ENCODE peak calls at places on chromosomes 16 and 17, in six cellular contexts. W is ovary; Q is CD8-positive, alpha-beta T cell; V is kidney; X is body of pancreas; L is uterus. R is an unnamed sample. For H3K4me1, the result is how much of the 10 kb centered on the place peaks cover.

GRCh38 chr16:23316634-23317265 is 14.6 kb downstream of the SCNN1B start:
- DNase-seq in Q (no peak), W (no peak), L (no peak), V (no peak), X (no peak), R (no peak)

GRCh38 chr17:68456529-68457167 is 648 bp downstream of the WIPI1 start:
- DNase-seq in W (peak), X (peak), V (peak), L (peak), Q (no peak), R (peak)

GRCh38 chr16:12025472-12025871 is 48.9 kb downstream of the SNX29 start:
- DNase-seq in V (no peak), Q (no peak), X (no peak), W (no peak), L (no peak), R (no peak)

GRCh38 chr17:64085650-64086005 is 44.3 kb downstream of the ERN1 start:
- DNase-seq in L (no peak), Q (no peak), X (no peak), W (no peak), V (no peak), R (no peak)

GRCh38 chr17:19411641-19412040 is 609 bp downstream of the RNF112 start:
- DNase-seq in W (no peak), X (no peak), L (no peak), Q (no peak), V (no peak), R (no peak)

GRCh38 chr17:50909765-50910661 is 43.9 kb upstream of the TOB1 start:
- DNase-seq in X (peak), V (no peak), W (no peak), L (no peak), Q (peak), R (no peak)

GRCh38 chr16:70750893-70751467 is 50.0 kb downstream of the VAC14 start:
- DNase-seq in X (peak), Q (no peak), V (peak), L (peak), W (peak), R (peak)

GRCh38 chr16:83631006-83631405 is 176.8 kb upstream of the HSBP1 start:
- DNase-seq in X (no peak), W (no peak), L (no peak), V (no peak), Q (no peak), R (no peak)

GRCh38 chr17:13127921-13128582 is 110.2 kb upstream of the ELAC2 start:
- DNase-seq in X (no peak), L (no peak), V (no peak), Q (no peak), W (no peak), R (no peak)

GRCh38 chr16:53372942-53373871 is 61.1 kb upstream of the RBL2 start:
- DNase-seq in V (peak), Q (peak), X (peak), L (no peak), W (no peak), R (no peak)

GRCh38 chr17:18070861-18071340 is 16.8 kb upstream of the DRG2 start:
- DNase-seq in L (no peak), Q (no peak), W (no peak), X (no peak), V (no peak), R (peak)

GRCh38 chr17:32150358-32150757 is 8.1 kb downstream of the RHOT1 start:
- DNase-seq in Q (no peak), L (no peak), X (no peak), V (no peak), W (no peak), R (no peak)

GRCh38 chr16:56350491-56351405 is 74.6 kb downstream of the AMFR start:
- DNase-seq in W (no peak), Q (no peak), X (no peak), L (no peak), V (peak), R (no peak)

GRCh38 chr17:38844261-38844757 is 9.2 kb downstream of the RPL23 start:
- DNase-seq in W (no peak), X (peak), Q (no peak), V (no peak), L (no peak), R (no peak)

GRCh38 chr16:86363057-86363490 is 147.3 kb upstream of the FOXF1 start:
- DNase-seq in W (no peak), X (no peak), Q (no peak), V (no peak), L (no peak), R (peak)

GRCh38 chr17:50359005-50359699 is 13.2 kb downstream of the XYLT2 start:
- DNase-seq in Q (peak), L (no peak), X (peak), V (no peak), W (no peak), R (no peak)

GRCh38 chr17:61415374-61416210 is 15.9 kb downstream of the TBX2 start:
- DNase-seq in L (no peak), X (no peak), V (no peak), Q (no peak), W (no peak), R (peak)

GRCh38 chr17:14033166-14033565 is 36.1 kb upstream of the COX10 start:
- DNase-seq in W (no peak), L (no peak), Q (no peak), V (no peak), X (peak), R (no peak)

GRCh38 chr16:15919331-15919730 is 30.1 kb upstream of the ABCC1 start:
- DNase-seq in W (no peak), Q (no peak), L (no peak), X (no peak), V (no peak), R (no peak)

GRCh38 chr17:8123695-8124349 is at the start of gene HES7:
- DNase-seq in L (peak), Q (no peak), X (no peak), V (peak), W (peak), R (no peak)

GRCh38 chr16:47375423-47375822 is 85.4 kb downstream of the ITFG1 start:
- DNase-seq in Q (no peak), W (no peak), V (no peak), X (no peak), L (no peak), R (no peak)

GRCh38 chr17:64092111-64092510 is 37.8 kb downstream of the ERN1 start:
- DNase-seq in Q (no peak), X (peak), V (no peak), W (no peak), L (no peak), R (no peak)

GRCh38 chr17:17303847-17304490 is 796 bp downstream of the NT5M start:
- DNase-seq in X (no peak), V (no peak), Q (no peak), L (peak), W (no peak), R (no peak)

GRCh38 chr17:58306131-58306951 is 22.3 kb downstream of the TSPOAP1 start:
- DNase-seq in L (no peak), X (no peak), Q (no peak), V (peak), W (no peak), R (no peak)

GRCh38 chr16:13426279-13426678 is 493.7 kb upstream of the ERCC4 start:
- DNase-seq in V (no peak), W (no peak), L (no peak), Q (no peak), X (no peak), R (no peak)

GRCh38 chr17:64148699-64149098 is 18.8 kb upstream of the ERN1 start:
- DNase-seq in V (no peak), X (peak), L (no peak), Q (no peak), W (no peak), R (no peak)

GRCh38 chr16:22023505-22023904 is 15.6 kb downstream of the MOSMO start:
- DNase-seq in W (no peak), L (no peak), Q (no peak), V (no peak), X (no peak), R (no peak)

GRCh38 chr17:76004750-76005262 is 4.2 kb downstream of the CDK3 start:
- DNase-seq in X (no peak), L (no peak), V (no peak), Q (no peak), W (no peak), R (no peak)

GRCh38 chr17:81980752-81981239 is 3.4 kb downstream of the ASPSCR1 start:
- DNase-seq in X (no peak), L (no peak), V (no peak), W (no peak), Q (no peak), R (no peak)

GRCh38 chr16:11583889-11584565 is 2.7 kb downstream of the LITAF start:
- DNase-seq in V (no peak), L (no peak), Q (no peak), W (no peak), X (peak), R (no peak)

GRCh38 chr17:68775338-68775737 is 174.2 kb upstream of the FAM20A start:
- DNase-seq in V (no peak), Q (no peak), X (no peak), L (no peak), W (no peak), R (peak)

GRCh38 chr17:6470751-6471521 is 26.7 kb downstream of the PIMREG start:
- DNase-seq in Q (no peak), W (peak), X (no peak), L (no peak), V (peak), R (no peak)

GRCh38 chr17:39916918-39917317 is 1.5 kb downstream of the GSDMB start:
- DNase-seq in W (no peak), Q (no peak), V (no peak), X (no peak), L (no peak), R (peak)

GRCh38 chr16:25020112-25020591 is 5.0 kb upstream of the ARHGAP17 start:
- DNase-seq in X (no peak), W (no peak), Q (no peak), V (no peak), L (no peak), R (no peak)

GRCh38 chr16:85321856-85322271 is 209.6 kb upstream of the CIBAR2 start:
- DNase-seq in L (peak), V (peak), Q (no peak), W (peak), X (peak), R (peak)

GRCh38 chr17:45311406-45311761 is 5.4 kb downstream of the MAP3K14 start:
- DNase-seq in V (no peak), Q (no peak), W (no peak), X (no peak), L (no peak), R (no peak)

GRCh38 chr17:45311762-45312476 is 4.9 kb downstream of the MAP3K14 start:
- DNase-seq in L (peak), X (peak), W (no peak), V (peak), Q (peak), R (peak)

GRCh38 chr17:45309400-45309799 is 7.4 kb downstream of the MAP3K14 start:
- DNase-seq in W (no peak), Q (no peak), V (no peak), L (no peak), X (no peak), R (no peak)

GRCh38 chr17:45308840-45309239 is 8.0 kb downstream of the MAP3K14 start:
- DNase-seq in L (no peak), Q (no peak), V (no peak), X (no peak), W (no peak), R (no peak)

GRCh38 chr17:45310380-45311324 is 6.2 kb downstream of the MAP3K14 start:
- DNase-seq in X (peak), L (no peak), W (no peak), Q (no peak), V (no peak), R (peak)
- H3K4me1 ChIP-seq in X (half or more), L (under half), W (under half), Q (half or more), V (half or more), R (under half)

GRCh38 chr16:20743591-20743990 is 2.0 kb upstream of the THUMPD1 start:
- DNase-seq in V (no peak), X (no peak), Q (no peak), L (no peak), W (no peak), R (no peak)

GRCh38 chr16:20741555-20742285 is at the start of gene THUMPD1:
- DNase-seq in W (peak), Q (peak), X (peak), L (peak), V (peak), R (peak)

GRCh38 chr16:20740901-20741491 is 622 bp downstream of the THUMPD1 start:
- DNase-seq in V (peak), Q (peak), X (peak), W (peak), L (peak), R (peak)

GRCh38 chr16:20744922-20745440 is 3.4 kb upstream of the THUMPD1 start:
- DNase-seq in L (no peak), X (peak), W (no peak), V (no peak), Q (no peak), R (peak)

GRCh38 chr16:20740007-20740883 is 1.4 kb downstream of the THUMPD1 start:
- DNase-seq in L (peak), Q (no peak), V (no peak), X (peak), W (peak), R (no peak)
- TF ChIP-seq CTCF in L (no peak), Q (peak), V (peak), X (peak), W (no peak), R (peak)

DNA sequence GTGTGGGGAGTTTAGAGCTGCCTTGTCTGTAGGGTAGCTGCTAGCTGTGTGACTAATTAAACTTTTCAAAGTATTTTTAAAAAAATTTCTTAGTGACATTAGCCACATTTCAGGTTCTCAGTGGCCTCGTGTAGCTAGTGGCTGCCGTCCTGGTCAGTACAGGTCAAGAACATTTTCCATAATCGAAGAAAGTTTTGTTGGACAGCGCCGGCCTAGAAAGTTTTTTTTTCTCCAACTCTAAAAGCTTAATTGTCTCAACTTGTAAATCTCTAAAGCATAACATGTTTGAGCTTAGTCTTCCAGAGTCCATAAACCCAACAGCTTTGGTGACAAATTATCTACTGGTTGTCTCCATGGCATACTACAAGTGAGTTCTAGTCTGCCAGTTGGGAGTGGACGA is 4.3 kb downstream of the AKAP1 start:
- DNase-seq in W (no peak), Q (no peak), L (no peak), V (no peak), X (no peak), R (no peak)
- H3K4me1 ChIP-seq in W (under half), Q (under half), L (under half), V (under half), X (half or more), R (under half)

DNA sequence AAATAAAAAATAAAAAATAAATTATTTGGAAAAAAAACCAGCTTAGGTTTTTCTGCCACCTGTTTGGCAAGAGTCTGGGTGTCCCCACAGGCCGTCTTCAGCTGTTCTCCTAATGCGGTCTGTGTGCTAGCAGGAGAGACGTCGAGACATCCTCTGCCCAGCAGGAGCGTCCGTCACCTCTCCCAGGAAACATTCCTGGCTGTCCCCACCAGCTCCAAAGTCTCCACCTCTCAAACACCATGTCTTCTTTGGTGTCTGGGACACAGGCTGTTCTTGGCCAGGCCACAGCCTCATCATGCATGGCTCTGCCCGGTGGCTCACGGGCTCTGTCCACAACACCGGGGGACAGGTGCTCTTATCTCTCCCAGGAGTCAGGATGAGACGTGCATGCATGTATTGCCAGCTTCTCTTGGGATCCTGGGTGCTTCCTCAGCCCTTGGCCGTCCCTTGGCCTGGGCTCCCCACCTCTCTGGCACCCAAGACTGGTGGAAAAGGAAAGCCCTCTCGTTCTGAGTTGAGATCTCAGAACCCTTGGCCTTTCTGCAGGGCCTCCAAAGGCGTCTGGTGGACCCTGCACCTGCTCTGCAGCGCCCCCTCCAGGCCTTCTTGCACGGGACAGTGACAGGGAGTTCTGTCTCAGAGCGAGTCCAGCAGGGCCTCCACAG is 84.9 kb upstream of the CBX4 start:
- DNase-seq in W (peak), Q (no peak), V (peak), X (peak), L (no peak), R (peak)
- TF ChIP-seq CTCF in W (no peak), Q (peak), V (peak), X (peak), L (no peak), R (peak)

GRCh38 chr17:2064511-2064910 is 9.6 kb downstream of the HIC1 start:
- DNase-seq in Q (no peak), L (peak), W (no peak), X (no peak), V (peak), R (peak)

GRCh38 chr17:2063306-2064146 is 8.6 kb downstream of the HIC1 start:
- DNase-seq in W (no peak), L (peak), Q (no peak), X (no peak), V (peak), R (peak)

GRCh38 chr17:2062571-2063183 is 7.8 kb downstream of the HIC1 start:
- DNase-seq in V (peak), X (no peak), L (peak), Q (no peak), W (peak), R (peak)

GRCh38 chr17:2064980-2065785 is 10.3 kb downstream of the HIC1 start:
- DNase-seq in X (no peak), W (no peak), L (peak), Q (no peak), V (peak), R (peak)

GRCh38 chr17:2064147-2064489 is 9.2 kb downstream of the HIC1 start:
- DNase-seq in W (no peak), Q (no peak), V (no peak), X (no peak), L (peak), R (no peak)
- H3K4me1 ChIP-seq in W (under half), Q (under half), V (under half), X (under half), L (under half), R (under half)

DNA sequence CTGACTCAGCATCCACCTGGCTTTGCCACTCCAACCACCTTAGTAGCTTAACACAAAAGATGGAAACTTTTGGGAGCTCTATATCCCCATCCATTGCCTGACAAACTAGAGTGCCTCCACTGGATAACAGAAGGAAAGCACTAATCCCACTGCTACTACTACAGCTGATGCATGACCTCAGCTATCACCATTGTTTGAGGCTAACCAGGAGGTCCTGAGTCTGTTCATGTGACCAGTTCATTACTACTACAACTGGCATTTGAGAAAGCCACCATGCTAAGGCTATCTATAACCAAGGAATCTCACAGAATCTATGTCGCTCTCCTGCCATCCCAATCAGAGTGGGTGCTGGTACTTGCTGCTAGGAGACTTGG is 604.3 kb upstream of the CA10 start:
- DNase-seq in W (no peak), Q (no peak), X (no peak), L (no peak), V (no peak), R (no peak)
- TF ChIP-seq CTCF in W (no peak), Q (no peak), X (no peak), L (no peak), V (no peak), R (no peak)

GRCh38 chr17:79905832-79906231 is 66.6 kb upstream of the CBX4 start:
- DNase-seq in V (no peak), X (no peak), Q (no peak), L (no peak), W (no peak), R (no peak)
- H3K4me1 ChIP-seq in V (under half), X (under half), Q (under half), L (under half), W (under half), R (under half)

GRCh38 chr16:79392081-79392480 is 208.5 kb downstream of the MAF start:
- DNase-seq in Q (no peak), W (no peak), X (no peak), V (no peak), L (no peak), R (no peak)
- TF ChIP-seq CTCF in Q (peak), W (no peak), X (no peak), V (no peak), L (no peak), R (no peak)

GRCh38 chr17:10752696-10753095 is 22.9 kb upstream of the TMEM220 start:
- DNase-seq in L (no peak), V (no peak), Q (no peak), X (no peak), W (no peak), R (no peak)
- H3K4me1 ChIP-seq in L (under half), V (under half), Q (under half), X (under half), W (under half), R (under half)

R was measured in cardiac muscle cell.